ENCODE peak calls at places on chromosomes 7 and 10, in nine cellular contexts. O is PC-9, W is pancreas, K is MM.1S, D is GM06990, T is brain microvascular endothelial cell, I is mesothelial cell of epicardium, V is heart left ventricle, B is HFFc6. E is an unnamed sample.

GRCh38 chr10:34890931-34891330 is 75.8 kb upstream of the PARD3 start:
- DNase-seq in K (no peak), I (no peak), B (no peak), D (no peak), T (no peak), O (no peak), V (no peak), W (no peak), E (no peak)

GRCh38 chr7:20229652-20230500 is 12.7 kb upstream of the MACC1 start:
- DNase-seq in D (no peak), V (no peak), B (peak; percentile 35), K (no peak), O (no peak), T (peak; percentile 83), I (no peak), W (no peak), E (no peak)

GRCh38 chr7:157991351-157991750 is 596.3 kb downstream of the PTPRN2 start:
- DNase-seq in V (no peak), B (no peak), I (no peak), O (no peak), W (no peak), K (no peak), T (no peak), D (no peak), E (no peak)

GRCh38 chr7:107167483-107168232 is 1.1 kb upstream of the HBP1 start:
- DNase-seq in I (no peak), K (peak; percentile 79), B (peak; percentile 86), T (peak; percentile 72), V (no peak), W (no peak), O (no peak), D (no peak), E (peak; percentile 59)

GRCh38 chr7:97351488-97351887 is 234.0 kb downstream of the SDHAF3 start:
- DNase-seq in I (no peak), D (no peak), T (no peak), V (no peak), W (no peak), K (no peak), B (no peak), O (no peak), E (no peak)

GRCh38 chr7:128041203-128041602 is 10.0 kb upstream of the LRRC4 start:
- DNase-seq in D (no peak), I (no peak), K (no peak), T (peak; percentile 81), V (no peak), B (peak; percentile 69), W (no peak), O (peak; percentile 50), E (no peak)

GRCh38 chr7:25624001-25624400 is 395.7 kb upstream of the NPVF start:
- DNase-seq in W (no peak), D (no peak), B (no peak), I (no peak), O (no peak), V (no peak), K (no peak), T (no peak), E (no peak)

GRCh38 chr7:95908499-95908898 is 136.1 kb downstream of the DYNC1I1 start:
- DNase-seq in V (no peak), D (no peak), K (no peak), I (no peak), T (no peak), B (no peak), W (no peak), O (no peak), E (no peak)

GRCh38 chr10:48604408-48605263 is at the start of gene ARHGAP22:
- DNase-seq in V (peak; percentile 57), I (no peak), T (peak; percentile 31), B (no peak), O (peak; percentile 41), K (peak; percentile 58), D (no peak), W (no peak), E (peak; percentile 76)

GRCh38 chr10:93235686-93236085 is 162.0 kb downstream of the CYP26A1 start:
- DNase-seq in O (no peak), I (no peak), K (no peak), T (peak; percentile 84), B (peak; percentile 63), W (no peak), D (no peak), V (peak; percentile 33), E (no peak)

GRCh38 chr7:113452245-113452644 is 333.9 kb upstream of the SMIM30 start:
- DNase-seq in W (no peak), I (no peak), D (no peak), T (no peak), V (no peak), O (no peak), B (no peak), K (no peak), E (no peak)

GRCh38 chr7:113460067-113460466 is 341.7 kb upstream of the SMIM30 start:
- DNase-seq in W (peak; percentile 24), B (no peak), V (no peak), K (no peak), D (no peak), O (no peak), T (no peak), I (no peak), E (no peak)

DNA sequence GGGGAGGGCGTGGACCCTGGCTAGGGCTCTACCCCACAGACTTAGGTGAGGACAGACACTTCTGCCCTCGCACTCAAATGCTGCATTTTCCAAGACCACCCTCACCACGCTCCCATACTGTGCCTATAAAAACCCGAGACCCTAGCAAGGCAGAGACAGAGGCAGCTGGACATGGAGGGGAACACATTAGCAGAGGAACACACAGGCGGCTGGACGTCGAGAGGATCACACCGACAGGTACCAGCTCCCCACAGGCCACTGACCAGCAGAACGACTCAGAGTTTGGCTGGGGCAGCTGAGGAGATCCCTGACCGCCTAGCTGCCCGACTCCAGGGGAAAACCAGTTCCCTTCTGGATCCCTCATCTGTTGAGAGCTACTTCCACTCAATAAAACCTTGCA is 338.2 kb upstream of the SMIM30 start:
- DNase-seq in B (no peak), T (no peak), D (no peak), K (no peak), V (no peak), O (no peak), W (no peak), I (no peak), E (no peak)
- TF ChIP-seq CTCF in B (no peak), T (no peak), D (no peak), K (no peak), V (no peak), O (no peak), W (no peak), I (no peak), E (no peak)

DNA sequence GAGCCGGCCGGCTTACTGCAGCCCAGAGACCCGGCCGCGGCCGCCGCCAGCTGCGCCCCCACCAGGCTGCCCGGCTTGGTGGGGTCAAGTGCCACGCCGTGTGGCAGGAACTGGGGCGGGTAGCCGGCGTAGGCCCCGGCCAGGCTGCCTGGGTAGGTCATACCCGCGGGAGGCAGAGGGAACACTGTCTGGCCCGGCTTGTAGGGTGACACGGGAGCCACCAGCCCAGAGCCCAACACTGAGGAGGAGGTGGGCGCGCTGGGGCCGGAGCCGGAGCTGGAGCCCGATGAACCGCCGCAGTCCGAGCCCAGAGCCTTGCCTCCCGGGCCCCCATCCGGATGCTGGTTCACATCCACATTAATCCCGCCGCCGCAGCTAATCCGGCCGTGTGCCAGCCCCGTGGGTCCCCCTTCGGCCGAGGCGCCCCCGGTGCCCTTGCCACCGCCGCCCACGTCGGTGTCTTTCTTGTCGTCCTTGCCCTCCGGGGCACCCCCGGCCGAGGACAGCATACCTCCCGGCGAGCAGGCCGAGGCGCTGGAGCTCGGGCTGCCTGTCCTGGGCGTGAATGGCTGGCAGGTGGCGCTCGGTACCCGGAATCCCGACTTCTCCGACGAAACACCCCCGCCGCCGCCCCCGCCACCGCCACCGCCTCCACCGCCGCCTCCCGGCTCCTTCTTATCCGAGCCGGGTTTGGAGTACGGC is 2.0 kb downstream of the ZNF503 start:
- DNase-seq in W (peak; percentile 88), T (peak; percentile 65), B (peak; percentile 74), I (peak; percentile 63), V (peak; percentile 82), D (peak; percentile 25), K (peak; percentile 70), O (peak; percentile 76), E (peak; percentile 87)
- TF ChIP-seq CTCF in W (peak; percentile 24), T (peak; percentile 67), B (peak; percentile 79), I (peak; percentile 62), V (peak; percentile 60), D (peak; percentile 60), K (peak; percentile 39), O (peak; percentile 40), E (peak; percentile 60)

GRCh38 chr10:95282115-95282514 is 8.7 kb downstream of the PDLIM1 start:
- DNase-seq in T (no peak), D (no peak), K (no peak), V (no peak), W (no peak), O (no peak), B (no peak), I (no peak), E (no peak)

GRCh38 chr10:95286707-95287106 is 4.1 kb downstream of the PDLIM1 start:
- DNase-seq in B (no peak), O (no peak), T (no peak), I (no peak), D (no peak), V (no peak), K (no peak), W (no peak), E (no peak)

GRCh38 chr10:95285556-95285955 is 5.2 kb downstream of the PDLIM1 start:
- DNase-seq in D (no peak), K (no peak), W (no peak), V (no peak), B (no peak), T (no peak), I (no peak), O (no peak), E (no peak)

GRCh38 chr10:95287281-95287680 is 3.5 kb downstream of the PDLIM1 start:
- DNase-seq in D (no peak), W (no peak), B (no peak), K (no peak), V (no peak), T (peak; percentile 55), I (no peak), O (no peak), E (no peak)

GRCh38 chr10:95284807-95285206 is 6.0 kb downstream of the PDLIM1 start:
- DNase-seq in O (no peak), B (no peak), T (no peak), D (no peak), W (no peak), K (no peak), V (no peak), I (no peak), E (no peak)
- TF ChIP-seq CTCF in O (no peak), B (no peak), T (no peak), D (peak; percentile 38), W (no peak), K (no peak), V (no peak), I (no peak), E (peak; percentile 13)

DNA sequence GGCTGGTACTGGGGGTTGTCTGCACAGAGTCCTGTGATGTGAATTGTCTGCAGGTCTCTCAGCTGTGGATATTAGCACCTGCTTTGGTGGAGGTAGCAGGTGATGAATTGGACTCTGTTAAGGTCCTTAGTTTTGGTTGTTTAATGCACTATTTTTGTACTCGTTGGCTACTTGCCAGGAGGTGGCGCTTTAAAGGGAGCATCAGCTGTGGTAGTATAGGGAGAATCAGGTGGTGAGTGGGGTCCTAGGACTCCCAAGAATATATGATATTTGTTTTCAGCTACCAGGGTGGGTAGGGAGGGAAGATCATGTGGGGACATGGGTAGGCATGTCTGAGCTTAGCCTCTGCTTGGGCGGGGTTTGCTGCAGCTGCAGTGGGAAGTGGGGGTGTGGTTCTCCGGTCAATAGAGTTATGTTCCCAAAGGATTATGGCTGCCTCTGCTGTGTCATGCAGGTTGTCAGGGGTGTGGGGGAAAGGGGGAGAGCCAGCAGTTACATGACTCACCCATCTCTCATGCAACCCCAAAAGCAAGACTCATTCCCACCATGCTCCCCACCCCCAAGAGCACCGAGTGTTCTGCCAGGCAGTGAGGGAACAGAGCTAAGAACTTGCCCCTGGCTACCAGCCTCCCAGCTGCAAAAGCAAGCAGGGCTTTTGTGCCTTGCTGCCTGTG is 53.7 kb upstream of the ZNF273 start:
- DNase-seq in W (no peak), D (no peak), T (no peak), V (peak; percentile 37), O (peak; percentile 26), B (peak; percentile 10), I (no peak), K (no peak), E (peak; percentile 70)
- TF ChIP-seq CTCF in W (no peak), D (no peak), T (no peak), V (no peak), O (no peak), B (no peak), I (no peak), K (no peak), E (no peak)